ENCODE peak calls at places on chromosomes 4 and X, in nine cellular contexts. J, D, W, U, Z, Y, E, H and K are unnamed samples.

GRCh38 chrX:21683910-21684309 is 25.8 kb upstream of the KLHL34 start:
- DNase-seq in J (no peak), W (peak; percentile 69), Z (no peak), Y (peak; percentile 34), D (no peak), U (peak; percentile 74), E (no peak), H (no peak), K (no peak)

GRCh38 chr4:142473218-142473959 is 372.7 kb downstream of the INPP4B start:
- DNase-seq in W (no peak), E (no peak), Y (no peak), Z (no peak), D (peak; percentile 13), H (peak; percentile 12), U (no peak), J (no peak), K (peak; percentile 32)

GRCh38 chr4:41212221-41213203 is 1.8 kb downstream of the APBB2 start:
- DNase-seq in Z (no peak), E (peak; percentile 76), W (peak; percentile 77), H (peak; percentile 38), U (peak; percentile 64), Y (peak; percentile 69), D (peak; percentile 56), J (no peak), K (peak; percentile 70)

GRCh38 chr4:37001688-37002436 is 242.7 kb upstream of the NWD2 start:
- DNase-seq in H (no peak), W (no peak), E (no peak), Z (no peak), J (no peak), D (no peak), Y (no peak), U (no peak), K (no peak)

GRCh38 chrX:150683536-150684146 is 9.6 kb upstream of the MTMR1 start:
- DNase-seq in D (no peak), E (peak; percentile 49), W (peak; percentile 56), H (peak; percentile 72), U (peak; percentile 33), Z (no peak), Y (peak; percentile 12), J (no peak), K (peak; percentile 45)

GRCh38 chr4:142558851-142559250 is 287.2 kb downstream of the INPP4B start:
- DNase-seq in J (no peak), D (no peak), Z (peak; percentile 32), U (peak; percentile 21), E (no peak), Y (no peak), H (peak; percentile 14), W (peak; percentile 46), K (no peak)

GRCh38 chr4:41728571-41728908 is 20.0 kb downstream of the PHOX2B start:
- DNase-seq in J (no peak), D (no peak), Z (no peak), Y (no peak), E (no peak), W (no peak), U (peak; percentile 83), H (no peak), K (no peak)

GRCh38 chr4:152981278-152981677 is 45.2 kb downstream of the FHDC1 start:
- DNase-seq in U (peak; percentile 15), W (no peak), E (no peak), J (no peak), Y (no peak), Z (no peak), H (no peak), D (no peak), K (no peak)

GRCh38 chrX:100356497-100356896 is 53.6 kb downstream of the PCDH19 start:
- DNase-seq in Y (no peak), W (no peak), J (no peak), D (no peak), H (no peak), E (no peak), Z (no peak), U (no peak), K (no peak)

GRCh38 chr4:160956875-160957274 is 1206.9 kb downstream of the FSTL5 start:
- DNase-seq in Z (no peak), W (no peak), E (no peak), U (no peak), H (no peak), Y (no peak), D (no peak), J (no peak), K (no peak)

GRCh38 chr4:108902769-108903168 is 139.9 kb upstream of the ETNPPL start:
- DNase-seq in J (no peak), W (no peak), D (no peak), Y (no peak), Z (no peak), H (no peak), U (no peak), E (no peak), K (no peak)

GRCh38 chr4:7906171-7906581 is 33.5 kb downstream of the AFAP1 start:
- DNase-seq in W (peak; percentile 55), E (no peak), J (no peak), Y (peak; percentile 66), Z (no peak), U (peak; percentile 45), H (no peak), D (no peak), K (no peak)

DNA sequence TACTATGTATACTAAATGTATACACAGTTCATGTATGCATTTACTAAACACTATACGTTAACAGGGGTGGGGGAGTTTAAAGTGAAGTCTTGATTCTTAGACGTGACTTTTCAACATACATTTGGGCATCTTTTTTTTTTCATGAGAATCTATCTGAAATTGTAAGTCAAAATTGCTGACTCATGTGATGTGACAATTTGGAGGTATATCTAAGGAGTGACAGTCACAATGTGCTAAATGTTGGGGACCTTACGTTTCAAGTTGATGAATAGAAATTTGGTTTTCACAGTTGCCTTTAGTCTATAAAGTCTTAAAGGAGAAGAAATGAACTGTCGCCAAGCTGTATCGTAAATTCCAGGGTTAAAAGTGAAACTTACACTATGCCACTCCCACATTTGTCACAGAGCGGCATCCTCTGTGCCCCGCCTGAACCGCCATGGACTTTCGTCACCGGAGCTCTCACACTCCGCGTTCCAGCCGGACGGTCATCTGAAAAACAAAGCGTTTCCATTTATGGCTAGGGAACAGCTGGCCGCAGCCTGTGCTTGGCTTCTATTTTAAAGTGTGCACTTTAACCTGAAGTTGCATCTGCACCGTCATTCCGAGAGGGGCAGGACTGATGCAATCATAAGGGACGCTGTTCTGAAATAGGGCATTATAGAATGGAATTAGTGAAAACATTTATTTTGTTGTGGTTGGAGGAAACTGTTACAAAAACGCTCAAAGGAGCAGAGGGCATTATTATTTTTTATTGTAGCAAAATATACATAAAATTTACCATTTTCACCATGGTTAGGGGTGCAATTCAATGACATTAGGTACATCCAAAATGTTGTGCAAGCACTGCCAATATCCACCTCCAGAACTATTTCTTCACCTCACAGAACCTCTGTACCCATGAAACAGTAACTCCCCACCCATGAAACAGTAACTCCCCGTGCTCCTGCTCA is 30.9 kb downstream of the PDLIM3 start:
- DNase-seq in U (peak; percentile 75), J (no peak), Y (peak; percentile 33), E (no peak), W (peak; percentile 48), H (peak; percentile 56), Z (no peak), D (peak; percentile 82), K (peak; percentile 89)
- H3K4me3 ChIP-seq in U (peak overlapping the region; percentile 41), J (no peak overlapping the region), Y (peak overlapping the region; percentile 4), E (no peak overlapping the region), W (peak overlapping the region; percentile 66), H (peak overlapping the region; percentile 37), Z (no peak overlapping the region), D (peak overlapping the region; percentile 18), K (no peak overlapping the region)

DNA sequence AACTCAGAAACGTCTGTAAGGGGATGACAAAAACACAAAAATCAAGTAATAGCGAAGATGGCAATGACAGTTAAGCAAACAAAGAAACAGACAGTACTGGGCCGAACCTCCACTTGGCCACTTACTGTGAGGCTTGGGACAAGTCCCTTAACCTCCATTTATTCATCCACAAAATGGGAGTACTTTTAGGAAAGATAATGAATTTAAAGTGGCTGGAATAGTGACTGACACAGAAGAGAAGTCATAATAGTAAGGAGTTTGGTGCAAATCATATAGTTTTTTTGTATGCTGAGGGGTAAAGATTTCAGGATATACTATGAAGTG is 1.4 kb upstream of the TLR6 start:
- DNase-seq in E (no peak), H (no peak), W (no peak), D (no peak), U (no peak), Z (no peak), Y (no peak), J (no peak), K (no peak)
- H3K4me3 ChIP-seq in E (no peak overlapping the region), H (no peak overlapping the region), W (peak overlapping the region; percentile 58), D (no peak overlapping the region), U (no peak overlapping the region), Z (no peak overlapping the region), Y (no peak overlapping the region), J (no peak overlapping the region), K (no peak overlapping the region)

GRCh38 chr4:23891064-23891421 is 1.2 kb upstream of the PPARGC1A start:
- DNase-seq in J (no peak), Z (no peak), Y (no peak), D (no peak), W (no peak), U (no peak), E (no peak), H (no peak), K (no peak)

GRCh38 chr4:23888421-23889319 is 1.2 kb downstream of the PPARGC1A start:
- DNase-seq in Y (peak; percentile 50), U (peak; percentile 52), D (no peak), Z (no peak), E (peak; percentile 47), W (peak; percentile 60), J (no peak), H (no peak), K (peak; percentile 89)

GRCh38 chr4:23889368-23889767 is 479 bp downstream of the PPARGC1A start:
- DNase-seq in U (no peak), W (peak; percentile 15), Y (peak; percentile 4), E (no peak), J (no peak), D (no peak), Z (no peak), H (no peak), K (no peak)

GRCh38 chr4:23889814-23890269 is at the start of gene PPARGC1A:
- DNase-seq in D (peak; percentile 81), Z (peak; percentile 35), U (peak; percentile 50), W (peak; percentile 45), E (peak; percentile 90), Y (peak; percentile 17), J (no peak), H (peak; percentile 7), K (peak; percentile 90)

DNA sequence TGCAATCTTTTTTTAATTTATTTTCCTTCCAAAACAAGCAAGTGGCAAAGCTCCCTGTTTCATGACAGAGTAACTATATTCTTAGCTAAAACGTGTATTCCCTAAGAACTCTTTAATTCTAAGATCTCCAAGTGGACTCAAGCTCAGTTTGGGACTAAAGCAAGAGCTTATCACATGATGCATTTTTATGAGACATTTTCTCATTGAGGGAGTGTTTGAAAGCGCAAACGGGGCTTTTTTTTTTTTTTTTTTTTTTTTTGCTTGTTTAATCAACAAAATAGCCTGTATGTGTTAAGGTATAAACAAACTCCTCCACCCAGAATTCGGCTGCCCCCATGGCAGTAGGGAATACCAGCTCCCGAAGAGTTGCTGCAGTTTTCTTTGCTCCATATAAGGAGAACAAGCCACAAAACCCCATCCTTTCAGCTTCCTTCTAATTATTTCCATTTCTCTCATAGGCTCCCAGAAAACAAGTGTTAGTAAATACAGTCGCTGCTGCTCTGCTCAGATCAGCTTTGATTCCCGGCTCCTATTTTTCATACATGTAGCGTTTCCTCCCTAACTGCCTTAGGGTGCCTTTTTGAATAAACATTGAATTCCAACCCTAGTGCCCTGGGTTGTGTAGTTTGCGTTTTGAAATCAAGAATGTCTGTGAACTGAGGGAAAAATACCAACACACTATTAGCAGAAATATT is 669 bp upstream of the PPARGC1A start:
- DNase-seq in Y (peak; percentile 5), E (no peak), H (no peak), U (no peak), J (no peak), Z (no peak), D (no peak), W (no peak), K (no peak)
- H3K4me3 ChIP-seq in Y (peak overlapping the region; percentile 43), E (peak overlapping the region; percentile 37), H (no peak overlapping the region), U (peak overlapping the region; percentile 24), J (no peak overlapping the region), Z (no peak overlapping the region), D (peak overlapping the region; percentile 60), W (peak overlapping the region; percentile 73), K (no peak overlapping the region)

GRCh38 chr4:89575840-89576239 is 261.1 kb downstream of the SNCA start:
- DNase-seq in H (no peak), D (no peak), Y (no peak), E (no peak), U (no peak), Z (no peak), J (no peak), W (no peak), K (no peak)
- H3K4me3 ChIP-seq in H (no peak overlapping the region), D (no peak overlapping the region), Y (no peak overlapping the region), E (no peak overlapping the region), U (no peak overlapping the region), Z (no peak overlapping the region), J (no peak overlapping the region), W (no peak overlapping the region), K (no peak overlapping the region)